ENCODE peak calls at places on chromosomes 2 and 18, in nine cellular contexts. One of them, this sample, is unnamed.

GRCh38 chr18:31510319-31510718 is 12.3 kb downstream of the DSG2 start:
- DNase-seq in fibroblast of lung: no peak
- DNase-seq in SJSA1: no peak
- DNase-seq in aorta: no peak
- DNase-seq in DND-41: no peak
- DNase-seq in neuronal stem cell: no peak
- DNase-seq in epithelial cell of prostate: no peak
- DNase-seq in lower lobe of right lung: no peak
- DNase-seq in transverse colon: no peak
- DNase-seq in this sample: no peak

GRCh38 chr2:237766334-237766733 is 32.2 kb upstream of the RBM44 start:
- DNase-seq in fibroblast of lung: no peak
- DNase-seq in SJSA1: no peak
- DNase-seq in aorta: peak
- DNase-seq in DND-41: no peak
- DNase-seq in neuronal stem cell: no peak
- DNase-seq in epithelial cell of prostate: no peak
- DNase-seq in lower lobe of right lung: no peak
- DNase-seq in transverse colon: no peak
- DNase-seq in this sample: no peak

GRCh38 chr18:2963048-2963447 is 49.9 kb downstream of the LPIN2 start:
- DNase-seq in fibroblast of lung: no peak
- DNase-seq in SJSA1: no peak
- DNase-seq in aorta: no peak
- DNase-seq in DND-41: no peak
- DNase-seq in neuronal stem cell: no peak
- DNase-seq in epithelial cell of prostate: no peak
- DNase-seq in lower lobe of right lung: no peak
- DNase-seq in transverse colon: no peak
- DNase-seq in this sample: no peak

GRCh38 chr2:144510206-144510991 is 9.5 kb downstream of the ZEB2 start:
- DNase-seq in fibroblast of lung: peak
- DNase-seq in SJSA1: peak
- DNase-seq in aorta: no peak
- DNase-seq in DND-41: no peak
- DNase-seq in neuronal stem cell: no peak
- DNase-seq in epithelial cell of prostate: no peak
- DNase-seq in lower lobe of right lung: no peak
- DNase-seq in transverse colon: no peak
- DNase-seq in this sample: no peak

GRCh38 chr2:192749606-192750200 is 555.0 kb upstream of the TMEFF2 start:
- DNase-seq in fibroblast of lung: no peak
- DNase-seq in SJSA1: no peak
- DNase-seq in aorta: no peak
- DNase-seq in DND-41: no peak
- DNase-seq in neuronal stem cell: no peak
- DNase-seq in epithelial cell of prostate: no peak
- DNase-seq in lower lobe of right lung: no peak
- DNase-seq in transverse colon: no peak
- DNase-seq in this sample: peak

GRCh38 chr2:11073251-11073650 is 82.0 kb upstream of the SLC66A3 start:
- DNase-seq in fibroblast of lung: peak
- DNase-seq in SJSA1: no peak
- DNase-seq in aorta: no peak
- DNase-seq in DND-41: no peak
- DNase-seq in neuronal stem cell: peak
- DNase-seq in epithelial cell of prostate: no peak
- DNase-seq in lower lobe of right lung: no peak
- DNase-seq in transverse colon: peak
- DNase-seq in this sample: no peak

GRCh38 chr2:168718622-168719021 is 83.8 kb upstream of the NOSTRIN start:
- DNase-seq in fibroblast of lung: no peak
- DNase-seq in SJSA1: no peak
- DNase-seq in aorta: no peak
- DNase-seq in DND-41: no peak
- DNase-seq in neuronal stem cell: no peak
- DNase-seq in epithelial cell of prostate: peak
- DNase-seq in lower lobe of right lung: no peak
- DNase-seq in transverse colon: no peak
- DNase-seq in this sample: peak

GRCh38 chr18:688322-688721 is 24.1 kb downstream of the ENOSF1 start:
- DNase-seq in fibroblast of lung: no peak
- DNase-seq in SJSA1: no peak
- DNase-seq in aorta: peak
- DNase-seq in DND-41: no peak
- DNase-seq in neuronal stem cell: no peak
- DNase-seq in epithelial cell of prostate: no peak
- DNase-seq in lower lobe of right lung: no peak
- DNase-seq in transverse colon: no peak
- DNase-seq in this sample: no peak

GRCh38 chr2:121099329-121100318 is 185.4 kb downstream of the TFCP2L1 start:
- DNase-seq in fibroblast of lung: no peak
- DNase-seq in SJSA1: no peak
- DNase-seq in aorta: peak
- DNase-seq in DND-41: no peak
- DNase-seq in neuronal stem cell: no peak
- DNase-seq in epithelial cell of prostate: no peak
- DNase-seq in lower lobe of right lung: peak
- DNase-seq in transverse colon: peak
- DNase-seq in this sample: peak

GRCh38 chr2:61220768-61221167 is 58.8 kb downstream of the C2orf74 start:
- DNase-seq in fibroblast of lung: peak
- DNase-seq in SJSA1: no peak
- DNase-seq in aorta: no peak
- DNase-seq in DND-41: no peak
- DNase-seq in neuronal stem cell: no peak
- DNase-seq in epithelial cell of prostate: no peak
- DNase-seq in lower lobe of right lung: no peak
- DNase-seq in transverse colon: no peak
- DNase-seq in this sample: no peak

GRCh38 chr2:172228177-172228785 is 125.6 kb upstream of the DLX2 start:
- DNase-seq in fibroblast of lung: peak
- DNase-seq in SJSA1: no peak
- DNase-seq in aorta: no peak
- DNase-seq in DND-41: no peak
- DNase-seq in neuronal stem cell: no peak
- DNase-seq in epithelial cell of prostate: no peak
- DNase-seq in lower lobe of right lung: no peak
- DNase-seq in transverse colon: no peak
- DNase-seq in this sample: peak

GRCh38 chr18:24026457-24026856 is 11.9 kb downstream of the TTC39C start:
- DNase-seq in fibroblast of lung: no peak
- DNase-seq in SJSA1: no peak
- DNase-seq in aorta: no peak
- DNase-seq in DND-41: no peak
- DNase-seq in neuronal stem cell: no peak
- DNase-seq in epithelial cell of prostate: no peak
- DNase-seq in lower lobe of right lung: no peak
- DNase-seq in transverse colon: no peak
- DNase-seq in this sample: no peak

GRCh38 chr2:232525199-232525598 is 761 bp upstream of the CHRND start:
- DNase-seq in fibroblast of lung: no peak
- DNase-seq in SJSA1: no peak
- DNase-seq in aorta: no peak
- DNase-seq in DND-41: no peak
- DNase-seq in neuronal stem cell: no peak
- DNase-seq in epithelial cell of prostate: no peak
- DNase-seq in lower lobe of right lung: no peak
- DNase-seq in transverse colon: no peak
- DNase-seq in this sample: no peak

DNA sequence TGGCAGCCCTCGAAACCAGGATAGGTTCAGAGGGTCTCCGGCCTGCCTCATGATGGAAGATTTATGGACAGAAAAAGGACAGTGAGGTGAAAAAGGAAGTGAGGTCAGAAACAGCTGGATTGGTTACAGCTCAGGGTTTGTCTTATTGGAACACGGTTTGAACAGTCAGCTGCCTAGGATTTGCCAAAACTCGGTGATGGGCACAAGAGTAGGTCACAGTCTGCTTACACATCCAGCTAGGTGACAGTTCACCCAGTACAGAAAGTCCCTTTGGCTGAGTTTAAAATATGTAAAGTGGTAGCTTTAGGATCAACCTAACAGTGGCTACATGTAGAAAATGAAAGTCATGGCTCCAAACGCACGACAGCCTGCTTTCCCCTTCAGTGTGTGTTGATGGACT is 165.1 kb downstream of the DCDC2C start:
- DNase-seq in fibroblast of lung: no peak
- DNase-seq in SJSA1: no peak
- DNase-seq in aorta: no peak
- DNase-seq in DND-41: no peak
- DNase-seq in neuronal stem cell: no peak
- DNase-seq in epithelial cell of prostate: no peak
- DNase-seq in lower lobe of right lung: no peak
- DNase-seq in transverse colon: no peak
- DNase-seq in this sample: no peak
- H3K27ac ChIP-seq in fibroblast of lung: no peak
- H3K27ac ChIP-seq in SJSA1: no peak
- H3K27ac ChIP-seq in aorta: no peak
- H3K27ac ChIP-seq in DND-41: no peak
- H3K27ac ChIP-seq in neuronal stem cell: no peak
- H3K27ac ChIP-seq in epithelial cell of prostate: no peak
- H3K27ac ChIP-seq in lower lobe of right lung: no peak
- H3K27ac ChIP-seq in transverse colon: no peak
- H3K27ac ChIP-seq in this sample: no peak

GRCh38 chr2:222652856-222653255 is 3.0 kb downstream of the FARSB start:
- DNase-seq in fibroblast of lung: no peak
- DNase-seq in SJSA1: no peak
- DNase-seq in aorta: no peak
- DNase-seq in DND-41: no peak
- DNase-seq in neuronal stem cell: no peak
- DNase-seq in epithelial cell of prostate: no peak
- DNase-seq in lower lobe of right lung: no peak
- DNase-seq in transverse colon: peak
- DNase-seq in this sample: peak

GRCh38 chr2:222655406-222655747 is 515 bp downstream of the FARSB start:
- DNase-seq in fibroblast of lung: peak
- DNase-seq in SJSA1: no peak
- DNase-seq in aorta: no peak
- DNase-seq in DND-41: no peak
- DNase-seq in neuronal stem cell: no peak
- DNase-seq in epithelial cell of prostate: no peak
- DNase-seq in lower lobe of right lung: no peak
- DNase-seq in transverse colon: peak
- DNase-seq in this sample: peak

GRCh38 chr2:222649801-222650200 is 6.1 kb downstream of the FARSB start:
- DNase-seq in fibroblast of lung: no peak
- DNase-seq in SJSA1: no peak
- DNase-seq in aorta: no peak
- DNase-seq in DND-41: no peak
- DNase-seq in neuronal stem cell: no peak
- DNase-seq in epithelial cell of prostate: no peak
- DNase-seq in lower lobe of right lung: no peak
- DNase-seq in transverse colon: no peak
- DNase-seq in this sample: no peak

GRCh38 chr2:222653280-222653679 is 2.6 kb downstream of the FARSB start:
- DNase-seq in fibroblast of lung: no peak
- DNase-seq in SJSA1: no peak
- DNase-seq in aorta: no peak
- DNase-seq in DND-41: no peak
- DNase-seq in neuronal stem cell: no peak
- DNase-seq in epithelial cell of prostate: no peak
- DNase-seq in lower lobe of right lung: no peak
- DNase-seq in transverse colon: no peak
- DNase-seq in this sample: no peak

DNA sequence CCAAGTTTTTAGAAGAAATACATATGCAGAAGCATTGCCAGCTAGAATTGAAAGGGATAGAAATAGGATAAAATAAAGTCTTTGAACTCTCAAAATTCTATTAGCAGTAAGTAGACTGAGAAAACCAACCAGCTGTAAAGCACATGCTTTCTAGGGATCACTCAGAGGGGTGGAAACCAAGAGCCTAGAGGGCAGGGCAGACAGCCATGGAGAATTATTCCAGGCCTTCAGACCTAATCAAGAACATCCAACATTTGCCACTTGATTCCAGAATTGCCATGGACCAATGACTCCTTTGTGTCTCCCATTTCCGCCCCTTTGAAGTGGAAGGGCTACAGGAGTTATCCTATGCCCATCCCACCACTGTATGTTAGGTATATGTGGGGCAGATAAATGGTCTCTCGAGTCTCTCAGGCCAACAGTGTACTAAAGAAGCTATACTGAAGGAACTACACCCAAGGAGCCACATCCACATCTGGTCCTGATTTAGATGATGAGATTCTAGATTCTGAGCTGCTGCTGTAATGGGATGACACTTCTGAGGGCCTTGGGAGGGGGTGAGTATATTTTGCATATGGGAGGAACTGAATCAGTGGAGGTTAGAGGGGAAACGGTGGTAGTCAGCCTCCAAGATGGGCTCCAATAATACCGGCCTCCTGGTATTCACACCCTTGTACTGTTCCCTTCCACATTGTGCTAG is 4.0 kb downstream of the FARSB start:
- DNase-seq in fibroblast of lung: no peak
- DNase-seq in SJSA1: no peak
- DNase-seq in aorta: no peak
- DNase-seq in DND-41: no peak
- DNase-seq in neuronal stem cell: no peak
- DNase-seq in epithelial cell of prostate: no peak
- DNase-seq in lower lobe of right lung: no peak
- DNase-seq in transverse colon: no peak
- DNase-seq in this sample: no peak
- H3K27ac ChIP-seq in fibroblast of lung: no peak
- H3K27ac ChIP-seq in SJSA1: no peak
- H3K27ac ChIP-seq in aorta: no peak
- H3K27ac ChIP-seq in DND-41: no peak
- H3K27ac ChIP-seq in neuronal stem cell: no peak
- H3K27ac ChIP-seq in epithelial cell of prostate: peak
- H3K27ac ChIP-seq in lower lobe of right lung: no peak
- H3K27ac ChIP-seq in transverse colon: peak
- H3K27ac ChIP-seq in this sample: no peak

DNA sequence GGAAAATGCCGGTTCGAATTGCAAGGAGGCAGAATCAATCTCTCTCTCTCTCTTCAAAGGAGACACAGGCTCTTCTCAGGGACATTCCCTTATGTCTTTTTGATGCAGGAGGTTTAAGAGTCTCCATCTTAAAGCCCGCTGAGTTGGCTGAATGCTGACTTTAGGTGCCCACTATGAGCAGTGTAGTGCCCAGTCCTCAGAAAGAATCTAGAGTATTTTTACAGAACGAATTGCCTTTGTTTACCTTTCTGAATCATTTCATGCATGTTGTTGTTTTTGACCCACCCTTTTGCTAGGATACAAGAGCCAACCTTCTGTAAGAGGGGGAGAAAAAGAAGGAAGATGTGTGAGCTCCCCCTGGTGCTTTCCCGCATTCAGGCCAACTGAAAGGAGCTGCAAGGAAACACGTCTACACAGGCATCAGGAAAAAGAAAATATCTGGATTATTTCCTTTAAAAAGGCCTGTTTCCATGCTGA is 193.5 kb upstream of the TCF4 start:
- DNase-seq in fibroblast of lung: peak
- DNase-seq in SJSA1: peak
- DNase-seq in aorta: no peak
- DNase-seq in DND-41: no peak
- DNase-seq in neuronal stem cell: peak
- DNase-seq in epithelial cell of prostate: peak
- DNase-seq in lower lobe of right lung: no peak
- DNase-seq in transverse colon: peak
- DNase-seq in this sample: peak
- H3K27ac ChIP-seq in fibroblast of lung: no peak
- H3K27ac ChIP-seq in SJSA1: no peak
- H3K27ac ChIP-seq in aorta: no peak
- H3K27ac ChIP-seq in DND-41: no peak
- H3K27ac ChIP-seq in neuronal stem cell: peak
- H3K27ac ChIP-seq in epithelial cell of prostate: no peak
- H3K27ac ChIP-seq in lower lobe of right lung: peak
- H3K27ac ChIP-seq in transverse colon: no peak
- H3K27ac ChIP-seq in this sample: no peak

GRCh38 chr2:223488814-223489213 is 113.3 kb downstream of the SCG2 start:
- DNase-seq in fibroblast of lung: peak
- DNase-seq in SJSA1: peak
- DNase-seq in aorta: no peak
- DNase-seq in DND-41: peak
- DNase-seq in neuronal stem cell: no peak
- DNase-seq in epithelial cell of prostate: no peak
- DNase-seq in lower lobe of right lung: no peak
- DNase-seq in transverse colon: no peak
- DNase-seq in this sample: peak
- H3K27ac ChIP-seq in fibroblast of lung: no peak
- H3K27ac ChIP-seq in SJSA1: peak
- H3K27ac ChIP-seq in aorta: no peak
- H3K27ac ChIP-seq in DND-41: peak
- H3K27ac ChIP-seq in neuronal stem cell: no peak
- H3K27ac ChIP-seq in epithelial cell of prostate: no peak
- H3K27ac ChIP-seq in lower lobe of right lung: no peak
- H3K27ac ChIP-seq in transverse colon: no peak
- H3K27ac ChIP-seq in this sample: no peak

This sample was measured in RWPE1.